ENCODE peak calls at places on chromosome 16, in eight cellular contexts. K is AG08395; M is osteoblast; R is NCI-H774; O is lower leg skin; G is effector memory CD4-positive, alpha-beta T cell; D is left lung; A is SHP77. I is an unnamed sample.

GRCh38 chr16:67016143-67016542 is 12.8 kb upstream of the CBFB start:
- DNase-seq in K (no peak), M (no peak), R (no peak), O (no peak), G (no peak), D (no peak), A (no peak), I (no peak)

GRCh38 chr16:12463961-12464360 is 339.7 kb downstream of the CPPED1 start:
- DNase-seq in K (no peak), M (no peak), R (no peak), O (no peak), G (no peak), D (no peak), A (no peak), I (no peak)

GRCh38 chr16:83581994-83582747 is 225.6 kb upstream of the HSBP1 start:
- DNase-seq in K (no peak), M (no peak), R (no peak), O (no peak), G (no peak), D (no peak), A (no peak), I (no peak)

GRCh38 chr16:88531931-88532433 is 38.2 kb upstream of the ZC3H18 start:
- DNase-seq in K (no peak), M (no peak), R (no peak), O (no peak), G (no peak), D (peak), A (no peak), I (no peak)

GRCh38 chr16:71373073-71373472 is 14.6 kb downstream of the CALB2 start:
- DNase-seq in K (peak), M (peak), R (no peak), O (no peak), G (no peak), D (no peak), A (no peak), I (no peak)

GRCh38 chr16:73157861-73158260 is 109.9 kb upstream of the ZFHX3 start:
- DNase-seq in K (no peak), M (no peak), R (no peak), O (no peak), G (no peak), D (no peak), A (no peak), I (no peak)

GRCh38 chr16:2963611-2964415 is at the start of gene KREMEN2:
- DNase-seq in K (no peak), M (peak), R (no peak), O (no peak), G (no peak), D (peak), A (peak), I (peak)

GRCh38 chr16:85444879-85445778 is 168.0 kb upstream of the GSE1 start:
- DNase-seq in K (no peak), M (no peak), R (peak), O (no peak), G (no peak), D (no peak), A (peak), I (no peak)

GRCh38 chr16:85569615-85570212 is 43.4 kb upstream of the GSE1 start:
- DNase-seq in K (peak), M (peak), R (no peak), O (no peak), G (no peak), D (peak), A (peak), I (peak)

GRCh38 chr16:86604436-86605220 is 26.3 kb downstream of the FOXL1 start:
- DNase-seq in K (no peak), M (no peak), R (no peak), O (no peak), G (peak), D (no peak), A (no peak), I (no peak)

GRCh38 chr16:67632415-67633172 is 12.3 kb upstream of the CARMIL2 start:
- DNase-seq in K (no peak), M (peak), R (no peak), O (no peak), G (no peak), D (no peak), A (no peak), I (no peak)

GRCh38 chr16:28951410-28951943 is 740 bp downstream of the NFATC2IP start:
- DNase-seq in K (no peak), M (peak), R (no peak), O (peak), G (no peak), D (peak), A (no peak), I (no peak)

GRCh38 chr16:87305505-87306391 is 11.4 kb downstream of the C16orf95 start:
- DNase-seq in K (peak), M (peak), R (no peak), O (no peak), G (no peak), D (no peak), A (no peak), I (no peak)

GRCh38 chr16:78127130-78127529 is 27.7 kb downstream of the WWOX start:
- DNase-seq in K (peak), M (peak), R (no peak), O (no peak), G (no peak), D (no peak), A (no peak), I (no peak)

GRCh38 chr16:83907926-83908325 is 9.0 kb downstream of the MLYCD start:
- DNase-seq in K (no peak), M (no peak), R (no peak), O (no peak), G (no peak), D (no peak), A (no peak), I (no peak)

GRCh38 chr16:79843631-79844043 is 243.1 kb upstream of the MAF start:
- DNase-seq in K (no peak), M (no peak), R (no peak), O (no peak), G (no peak), D (no peak), A (no peak), I (no peak)

GRCh38 chr16:17357302-17358062 is 113.3 kb downstream of the XYLT1 start:
- DNase-seq in K (no peak), M (no peak), R (no peak), O (no peak), G (no peak), D (no peak), A (no peak), I (no peak)

GRCh38 chr16:47136101-47136820 is 7.5 kb downstream of the NETO2 start:
- DNase-seq in K (no peak), M (no peak), R (no peak), O (no peak), G (no peak), D (no peak), A (no peak), I (no peak)

GRCh38 chr16:24257965-24258364 is 1.8 kb downstream of the CACNG3 start:
- DNase-seq in K (no peak), M (no peak), R (no peak), O (no peak), G (no peak), D (no peak), A (no peak), I (no peak)

GRCh38 chr16:50388491-50388890 is 19.7 kb upstream of the BRD7 start:
- DNase-seq in K (no peak), M (no peak), R (no peak), O (no peak), G (no peak), D (no peak), A (no peak), I (no peak)

GRCh38 chr16:27718767-27719445 is 169.0 kb downstream of the KATNIP start:
- DNase-seq in K (no peak), M (no peak), R (no peak), O (no peak), G (no peak), D (no peak), A (no peak), I (no peak)

GRCh38 chr16:52976539-52977167 is 76.0 kb downstream of the CHD9NB start:
- DNase-seq in K (peak), M (peak), R (no peak), O (no peak), G (no peak), D (no peak), A (no peak), I (no peak)

GRCh38 chr16:84699147-84699711 is 571 bp upstream of the USP10 start:
- DNase-seq in K (no peak), M (peak), R (no peak), O (no peak), G (no peak), D (no peak), A (peak), I (no peak)

GRCh38 chr16:12902511-12903324 is 1.3 kb downstream of the SHISA9 start:
- DNase-seq in K (no peak), M (no peak), R (no peak), O (no peak), G (no peak), D (no peak), A (no peak), I (no peak)

GRCh38 chr16:65388592-65388991 is 266.7 kb upstream of the CDH11 start:
- DNase-seq in K (no peak), M (peak), R (no peak), O (no peak), G (no peak), D (no peak), A (no peak), I (no peak)

GRCh38 chr16:75477680-75478473 is 13.4 kb upstream of the TMEM170A start:
- DNase-seq in K (no peak), M (no peak), R (no peak), O (no peak), G (no peak), D (peak), A (peak), I (no peak)

GRCh38 chr16:27430923-27431484 is 29.0 kb downstream of the IL21R start:
- DNase-seq in K (no peak), M (no peak), R (no peak), O (peak), G (no peak), D (no peak), A (no peak), I (no peak)

GRCh38 chr16:28082624-28083023 is 19.1 kb upstream of the GSG1L start:
- DNase-seq in K (no peak), M (peak), R (no peak), O (peak), G (no peak), D (no peak), A (no peak), I (no peak)

GRCh38 chr16:68265078-68265925 is 976 bp downstream of the SLC7A6 start:
- DNase-seq in K (peak), M (peak), R (no peak), O (peak), G (peak), D (peak), A (peak), I (peak)

GRCh38 chr16:67562526-67562917 is at the start of gene CTCF:
- DNase-seq in K (peak), M (peak), R (peak), O (peak), G (peak), D (peak), A (peak), I (peak)

GRCh38 chr16:72400257-72401078 is 228.5 kb upstream of the PMFBP1 start:
- DNase-seq in K (peak), M (peak), R (peak), O (peak), G (no peak), D (no peak), A (peak), I (no peak)

GRCh38 chr16:81035975-81036750 is 521 bp downstream of the ATMIN start:
- DNase-seq in K (peak), M (peak), R (no peak), O (no peak), G (peak), D (peak), A (peak), I (peak)

GRCh38 chr16:79402356-79402755 is 198.2 kb downstream of the MAF start:
- DNase-seq in K (no peak), M (no peak), R (no peak), O (no peak), G (no peak), D (no peak), A (no peak), I (no peak)

I was measured in lower lobe of right lung.